ENCODE peak calls at places on chromosomes 12 and 14, in nine cellular contexts. One of them, this sample, is unnamed.

GRCh38 chr12:1914116-1914911 is 4.1 kb downstream of the CACNA2D4 start:
- DNase-seq in cardiac fibroblast: no peak
- DNase-seq in activated CD4-positive, alpha-beta T cell treated with anti-CD3 and anti-CD28 coated beads for 24 hours: no peak
- DNase-seq in left ventricle myocardium superior: no peak
- DNase-seq in NCI-H1930: no peak
- DNase-seq in NCI-H460: no peak
- DNase-seq in germinal center: peak; percentile 1
- DNase-seq in midbrain: no peak
- DNase-seq in iPS DF 19.7: no peak
- DNase-seq in this sample: no peak

GRCh38 chr12:126910570-126910969 is 1356.4 kb upstream of the TMEM132C start:
- DNase-seq in cardiac fibroblast: no peak
- DNase-seq in activated CD4-positive, alpha-beta T cell treated with anti-CD3 and anti-CD28 coated beads for 24 hours: no peak
- DNase-seq in left ventricle myocardium superior: no peak
- DNase-seq in NCI-H1930: no peak
- DNase-seq in NCI-H460: no peak
- DNase-seq in germinal center: no peak
- DNase-seq in midbrain: no peak
- DNase-seq in iPS DF 19.7: no peak
- DNase-seq in this sample: no peak

GRCh38 chr12:115946092-115946491 is 331.4 kb downstream of the MED13L start:
- DNase-seq in cardiac fibroblast: no peak
- DNase-seq in activated CD4-positive, alpha-beta T cell treated with anti-CD3 and anti-CD28 coated beads for 24 hours: no peak
- DNase-seq in left ventricle myocardium superior: no peak
- DNase-seq in NCI-H1930: no peak
- DNase-seq in NCI-H460: no peak
- DNase-seq in germinal center: no peak
- DNase-seq in midbrain: no peak
- DNase-seq in iPS DF 19.7: no peak
- DNase-seq in this sample: no peak

GRCh38 chr14:70885343-70886014 is 21.8 kb upstream of the PCNX1 start:
- DNase-seq in cardiac fibroblast: no peak
- DNase-seq in activated CD4-positive, alpha-beta T cell treated with anti-CD3 and anti-CD28 coated beads for 24 hours: no peak
- DNase-seq in left ventricle myocardium superior: no peak
- DNase-seq in NCI-H1930: no peak
- DNase-seq in NCI-H460: no peak
- DNase-seq in germinal center: no peak
- DNase-seq in midbrain: no peak
- DNase-seq in iPS DF 19.7: no peak
- DNase-seq in this sample: no peak

GRCh38 chr12:12592930-12593329 is 18.7 kb upstream of the CREBL2 start:
- DNase-seq in cardiac fibroblast: peak; percentile 62
- DNase-seq in activated CD4-positive, alpha-beta T cell treated with anti-CD3 and anti-CD28 coated beads for 24 hours: no peak
- DNase-seq in left ventricle myocardium superior: no peak
- DNase-seq in NCI-H1930: no peak
- DNase-seq in NCI-H460: no peak
- DNase-seq in germinal center: no peak
- DNase-seq in midbrain: no peak
- DNase-seq in iPS DF 19.7: no peak
- DNase-seq in this sample: peak; percentile 69

GRCh38 chr12:123387508-123388217 is 3.7 kb downstream of the KMT5A start:
- DNase-seq in cardiac fibroblast: no peak
- DNase-seq in activated CD4-positive, alpha-beta T cell treated with anti-CD3 and anti-CD28 coated beads for 24 hours: no peak
- DNase-seq in left ventricle myocardium superior: no peak
- DNase-seq in NCI-H1930: no peak
- DNase-seq in NCI-H460: no peak
- DNase-seq in germinal center: peak; percentile 30
- DNase-seq in midbrain: no peak
- DNase-seq in iPS DF 19.7: no peak
- DNase-seq in this sample: no peak

GRCh38 chr12:131592972-131593371 is 117.9 kb upstream of the SFSWAP start:
- DNase-seq in cardiac fibroblast: no peak
- DNase-seq in activated CD4-positive, alpha-beta T cell treated with anti-CD3 and anti-CD28 coated beads for 24 hours: no peak
- DNase-seq in left ventricle myocardium superior: no peak
- DNase-seq in NCI-H1930: no peak
- DNase-seq in NCI-H460: no peak
- DNase-seq in germinal center: no peak
- DNase-seq in midbrain: no peak
- DNase-seq in iPS DF 19.7: no peak
- DNase-seq in this sample: no peak

GRCh38 chr12:101108130-101108529 is 101.9 kb downstream of the SLC5A8 start:
- DNase-seq in cardiac fibroblast: no peak
- DNase-seq in activated CD4-positive, alpha-beta T cell treated with anti-CD3 and anti-CD28 coated beads for 24 hours: no peak
- DNase-seq in left ventricle myocardium superior: no peak
- DNase-seq in NCI-H1930: no peak
- DNase-seq in NCI-H460: no peak
- DNase-seq in germinal center: no peak
- DNase-seq in midbrain: no peak
- DNase-seq in iPS DF 19.7: no peak
- DNase-seq in this sample: no peak

GRCh38 chr12:61667676-61668075 is 592.5 kb upstream of the USP15 start:
- DNase-seq in cardiac fibroblast: no peak
- DNase-seq in activated CD4-positive, alpha-beta T cell treated with anti-CD3 and anti-CD28 coated beads for 24 hours: no peak
- DNase-seq in left ventricle myocardium superior: no peak
- DNase-seq in NCI-H1930: no peak
- DNase-seq in NCI-H460: no peak
- DNase-seq in germinal center: no peak
- DNase-seq in midbrain: no peak
- DNase-seq in iPS DF 19.7: no peak
- DNase-seq in this sample: no peak

GRCh38 chr12:24977060-24977459 is 28.2 kb upstream of the BCAT1 start:
- DNase-seq in cardiac fibroblast: no peak
- DNase-seq in activated CD4-positive, alpha-beta T cell treated with anti-CD3 and anti-CD28 coated beads for 24 hours: no peak
- DNase-seq in left ventricle myocardium superior: no peak
- DNase-seq in NCI-H1930: no peak
- DNase-seq in NCI-H460: no peak
- DNase-seq in germinal center: no peak
- DNase-seq in midbrain: no peak
- DNase-seq in iPS DF 19.7: no peak
- DNase-seq in this sample: no peak

GRCh38 chr12:43914923-43915468 is 79.1 kb downstream of the TMEM117 start:
- DNase-seq in cardiac fibroblast: no peak
- DNase-seq in activated CD4-positive, alpha-beta T cell treated with anti-CD3 and anti-CD28 coated beads for 24 hours: no peak
- DNase-seq in left ventricle myocardium superior: no peak
- DNase-seq in NCI-H1930: no peak
- DNase-seq in NCI-H460: no peak
- DNase-seq in germinal center: no peak
- DNase-seq in midbrain: no peak
- DNase-seq in iPS DF 19.7: no peak
- DNase-seq in this sample: no peak

GRCh38 chr12:1353451-1353850 is 240.9 kb downstream of the FBXL14 start:
- DNase-seq in cardiac fibroblast: no peak
- DNase-seq in activated CD4-positive, alpha-beta T cell treated with anti-CD3 and anti-CD28 coated beads for 24 hours: no peak
- DNase-seq in left ventricle myocardium superior: no peak
- DNase-seq in NCI-H1930: no peak
- DNase-seq in NCI-H460: no peak
- DNase-seq in germinal center: no peak
- DNase-seq in midbrain: no peak
- DNase-seq in iPS DF 19.7: no peak
- DNase-seq in this sample: no peak

GRCh38 chr14:34354556-34354955 is 107.5 kb downstream of the SPTSSA start:
- DNase-seq in cardiac fibroblast: no peak
- DNase-seq in activated CD4-positive, alpha-beta T cell treated with anti-CD3 and anti-CD28 coated beads for 24 hours: no peak
- DNase-seq in left ventricle myocardium superior: no peak
- DNase-seq in NCI-H1930: no peak
- DNase-seq in NCI-H460: no peak
- DNase-seq in germinal center: no peak
- DNase-seq in midbrain: no peak
- DNase-seq in iPS DF 19.7: no peak
- DNase-seq in this sample: no peak

GRCh38 chr14:70780396-70781075 is 28.8 kb downstream of the MAP3K9 start:
- DNase-seq in cardiac fibroblast: no peak
- DNase-seq in activated CD4-positive, alpha-beta T cell treated with anti-CD3 and anti-CD28 coated beads for 24 hours: no peak
- DNase-seq in left ventricle myocardium superior: peak; percentile 42
- DNase-seq in NCI-H1930: no peak
- DNase-seq in NCI-H460: no peak
- DNase-seq in germinal center: peak; percentile 74
- DNase-seq in midbrain: peak; percentile 21
- DNase-seq in iPS DF 19.7: no peak
- DNase-seq in this sample: no peak

GRCh38 chr12:60168441-60168840 is 572.6 kb downstream of the SLC16A7 start:
- DNase-seq in cardiac fibroblast: peak; percentile 41
- DNase-seq in activated CD4-positive, alpha-beta T cell treated with anti-CD3 and anti-CD28 coated beads for 24 hours: no peak
- DNase-seq in left ventricle myocardium superior: no peak
- DNase-seq in NCI-H1930: no peak
- DNase-seq in NCI-H460: no peak
- DNase-seq in germinal center: no peak
- DNase-seq in midbrain: no peak
- DNase-seq in iPS DF 19.7: no peak
- DNase-seq in this sample: no peak

GRCh38 chr12:47080725-47081502 is 1.2 kb upstream of the AMIGO2 start:
- DNase-seq in cardiac fibroblast: peak; percentile 76
- DNase-seq in activated CD4-positive, alpha-beta T cell treated with anti-CD3 and anti-CD28 coated beads for 24 hours: peak; percentile 50
- DNase-seq in left ventricle myocardium superior: peak; percentile 77
- DNase-seq in NCI-H1930: peak; percentile 72
- DNase-seq in NCI-H460: peak; percentile 65
- DNase-seq in germinal center: peak; percentile 65
- DNase-seq in midbrain: peak; percentile 36
- DNase-seq in iPS DF 19.7: no peak
- DNase-seq in this sample: no peak

GRCh38 chr12:54134395-54134794 is 54.4 kb downstream of the SMUG1 start:
- DNase-seq in cardiac fibroblast: no peak
- DNase-seq in activated CD4-positive, alpha-beta T cell treated with anti-CD3 and anti-CD28 coated beads for 24 hours: no peak
- DNase-seq in left ventricle myocardium superior: no peak
- DNase-seq in NCI-H1930: no peak
- DNase-seq in NCI-H460: no peak
- DNase-seq in germinal center: no peak
- DNase-seq in midbrain: no peak
- DNase-seq in iPS DF 19.7: no peak
- DNase-seq in this sample: no peak

GRCh38 chr12:81998761-81999378 is 239.7 kb upstream of the PPFIA2 start:
- DNase-seq in cardiac fibroblast: peak; percentile 41
- DNase-seq in activated CD4-positive, alpha-beta T cell treated with anti-CD3 and anti-CD28 coated beads for 24 hours: no peak
- DNase-seq in left ventricle myocardium superior: no peak
- DNase-seq in NCI-H1930: no peak
- DNase-seq in NCI-H460: no peak
- DNase-seq in germinal center: no peak
- DNase-seq in midbrain: no peak
- DNase-seq in iPS DF 19.7: no peak
- DNase-seq in this sample: no peak

GRCh38 chr12:32502693-32503510 is 103.5 kb downstream of the FGD4 start:
- DNase-seq in cardiac fibroblast: peak; percentile 91
- DNase-seq in activated CD4-positive, alpha-beta T cell treated with anti-CD3 and anti-CD28 coated beads for 24 hours: no peak
- DNase-seq in left ventricle myocardium superior: no peak
- DNase-seq in NCI-H1930: no peak
- DNase-seq in NCI-H460: no peak
- DNase-seq in germinal center: no peak
- DNase-seq in midbrain: peak; percentile 61
- DNase-seq in iPS DF 19.7: no peak
- DNase-seq in this sample: no peak

GRCh38 chr12:99523853-99524252 is 123.7 kb upstream of the GARIN6 start:
- DNase-seq in cardiac fibroblast: no peak
- DNase-seq in activated CD4-positive, alpha-beta T cell treated with anti-CD3 and anti-CD28 coated beads for 24 hours: no peak
- DNase-seq in left ventricle myocardium superior: no peak
- DNase-seq in NCI-H1930: no peak
- DNase-seq in NCI-H460: no peak
- DNase-seq in germinal center: no peak
- DNase-seq in midbrain: no peak
- DNase-seq in iPS DF 19.7: no peak
- DNase-seq in this sample: no peak

GRCh38 chr12:124273630-124274029 is 21.3 kb upstream of the RFLNA start:
- DNase-seq in cardiac fibroblast: peak; percentile 68
- DNase-seq in activated CD4-positive, alpha-beta T cell treated with anti-CD3 and anti-CD28 coated beads for 24 hours: no peak
- DNase-seq in left ventricle myocardium superior: no peak
- DNase-seq in NCI-H1930: peak; percentile 39
- DNase-seq in NCI-H460: peak; percentile 38
- DNase-seq in germinal center: peak; percentile 26
- DNase-seq in midbrain: no peak
- DNase-seq in iPS DF 19.7: peak; percentile 88
- DNase-seq in this sample: peak; percentile 8

GRCh38 chr12:104152691-104153241 is 14.8 kb upstream of the NFYB start:
- DNase-seq in cardiac fibroblast: no peak
- DNase-seq in activated CD4-positive, alpha-beta T cell treated with anti-CD3 and anti-CD28 coated beads for 24 hours: no peak
- DNase-seq in left ventricle myocardium superior: no peak
- DNase-seq in NCI-H1930: no peak
- DNase-seq in NCI-H460: no peak
- DNase-seq in germinal center: no peak
- DNase-seq in midbrain: no peak
- DNase-seq in iPS DF 19.7: no peak
- DNase-seq in this sample: no peak

GRCh38 chr12:93780115-93780641 is 103.0 kb downstream of the CRADD start:
- DNase-seq in cardiac fibroblast: peak; percentile 56
- DNase-seq in activated CD4-positive, alpha-beta T cell treated with anti-CD3 and anti-CD28 coated beads for 24 hours: no peak
- DNase-seq in left ventricle myocardium superior: no peak
- DNase-seq in NCI-H1930: no peak
- DNase-seq in NCI-H460: no peak
- DNase-seq in germinal center: no peak
- DNase-seq in midbrain: no peak
- DNase-seq in iPS DF 19.7: no peak
- DNase-seq in this sample: no peak

GRCh38 chr12:32478166-32478565 is 78.8 kb downstream of the FGD4 start:
- DNase-seq in cardiac fibroblast: no peak
- DNase-seq in activated CD4-positive, alpha-beta T cell treated with anti-CD3 and anti-CD28 coated beads for 24 hours: no peak
- DNase-seq in left ventricle myocardium superior: no peak
- DNase-seq in NCI-H1930: no peak
- DNase-seq in NCI-H460: no peak
- DNase-seq in germinal center: no peak
- DNase-seq in midbrain: no peak
- DNase-seq in iPS DF 19.7: no peak
- DNase-seq in this sample: no peak

GRCh38 chr12:27924350-27925140 is 48.0 kb downstream of the PTHLH start:
- DNase-seq in cardiac fibroblast: peak; percentile 53
- DNase-seq in activated CD4-positive, alpha-beta T cell treated with anti-CD3 and anti-CD28 coated beads for 24 hours: no peak
- DNase-seq in left ventricle myocardium superior: no peak
- DNase-seq in NCI-H1930: no peak
- DNase-seq in NCI-H460: no peak
- DNase-seq in germinal center: no peak
- DNase-seq in midbrain: no peak
- DNase-seq in iPS DF 19.7: no peak
- DNase-seq in this sample: no peak

GRCh38 chr14:58099682-58100081 is 52.3 kb downstream of the ARMH4 start:
- DNase-seq in cardiac fibroblast: no peak
- DNase-seq in activated CD4-positive, alpha-beta T cell treated with anti-CD3 and anti-CD28 coated beads for 24 hours: no peak
- DNase-seq in left ventricle myocardium superior: no peak
- DNase-seq in NCI-H1930: no peak
- DNase-seq in NCI-H460: no peak
- DNase-seq in germinal center: no peak
- DNase-seq in midbrain: no peak
- DNase-seq in iPS DF 19.7: no peak
- DNase-seq in this sample: no peak

GRCh38 chr14:21302013-21302857 is 22.4 kb downstream of the RPGRIP1 start:
- DNase-seq in cardiac fibroblast: no peak
- DNase-seq in activated CD4-positive, alpha-beta T cell treated with anti-CD3 and anti-CD28 coated beads for 24 hours: no peak
- DNase-seq in left ventricle myocardium superior: no peak
- DNase-seq in NCI-H1930: no peak
- DNase-seq in NCI-H460: no peak
- DNase-seq in germinal center: peak; percentile 18
- DNase-seq in midbrain: no peak
- DNase-seq in iPS DF 19.7: no peak
- DNase-seq in this sample: no peak

GRCh38 chr14:72644758-72645489 is 249.0 kb downstream of the DPF3 start:
- DNase-seq in cardiac fibroblast: no peak
- DNase-seq in activated CD4-positive, alpha-beta T cell treated with anti-CD3 and anti-CD28 coated beads for 24 hours: no peak
- DNase-seq in left ventricle myocardium superior: no peak
- DNase-seq in NCI-H1930: no peak
- DNase-seq in NCI-H460: no peak
- DNase-seq in germinal center: no peak
- DNase-seq in midbrain: no peak
- DNase-seq in iPS DF 19.7: peak; percentile 9
- DNase-seq in this sample: no peak

GRCh38 chr14:103121161-103121845 is 2.0 kb upstream of the TNFAIP2 start:
- DNase-seq in cardiac fibroblast: peak; percentile 56
- DNase-seq in activated CD4-positive, alpha-beta T cell treated with anti-CD3 and anti-CD28 coated beads for 24 hours: no peak
- DNase-seq in left ventricle myocardium superior: peak; percentile 82
- DNase-seq in NCI-H1930: no peak
- DNase-seq in NCI-H460: no peak
- DNase-seq in germinal center: no peak
- DNase-seq in midbrain: no peak
- DNase-seq in iPS DF 19.7: no peak
- DNase-seq in this sample: no peak

GRCh38 chr12:47868041-47868440 is 36.8 kb downstream of the VDR start:
- DNase-seq in cardiac fibroblast: peak; percentile 37
- DNase-seq in activated CD4-positive, alpha-beta T cell treated with anti-CD3 and anti-CD28 coated beads for 24 hours: no peak
- DNase-seq in left ventricle myocardium superior: no peak
- DNase-seq in NCI-H1930: no peak
- DNase-seq in NCI-H460: no peak
- DNase-seq in germinal center: no peak
- DNase-seq in midbrain: no peak
- DNase-seq in iPS DF 19.7: no peak
- DNase-seq in this sample: no peak

GRCh38 chr12:14367097-14367661 is 1.7 kb downstream of the ATF7IP start:
- DNase-seq in cardiac fibroblast: peak; percentile 74
- DNase-seq in activated CD4-positive, alpha-beta T cell treated with anti-CD3 and anti-CD28 coated beads for 24 hours: no peak
- DNase-seq in left ventricle myocardium superior: no peak
- DNase-seq in NCI-H1930: no peak
- DNase-seq in NCI-H460: peak; percentile 19
- DNase-seq in germinal center: no peak
- DNase-seq in midbrain: peak; percentile 23
- DNase-seq in iPS DF 19.7: no peak
- DNase-seq in this sample: no peak

This sample was measured in HS-27A.